ENCODE peak calls at places on chromosomes 3 and 15, in six cellular contexts. N is IMR-90, L is mesenchymal stem cell, P is neuronal stem cell, W is H9, D is H1. U is an unnamed sample.

GRCh38 chr3:108610651-108611050 is 21.1 kb downstream of the DZIP3 start:
- DNase-seq in L (no peak), P (no peak), D (no peak), W (no peak), N (no peak), U (no peak)

GRCh38 chr3:10558726-10559125 is 53.3 kb upstream of the ATP2B2 start:
- DNase-seq in N (no peak), P (no peak), D (no peak), L (no peak), W (no peak), U (no peak)

GRCh38 chr3:44048196-44048924 is 193.3 kb upstream of the TOPAZ1 start:
- DNase-seq in P (no peak), L (no peak), W (no peak), D (no peak), N (no peak), U (peak; percentile 57)

GRCh38 chr15:40333922-40334492 is 6.7 kb downstream of the CCDC9B start:
- DNase-seq in L (peak; percentile 96), W (no peak), D (no peak), P (no peak), N (peak; percentile 86), U (peak; percentile 24)

GRCh38 chr3:139353920-139354556 is 10.2 kb downstream of the MRPS22 start:
- DNase-seq in D (no peak), W (no peak), N (peak; percentile 71), L (peak; percentile 79), P (no peak), U (peak; percentile 14)

GRCh38 chr15:61157933-61158332 is 71.2 kb downstream of the RORA start:
- DNase-seq in P (no peak), W (no peak), L (no peak), D (no peak), N (no peak), U (no peak)

GRCh38 chr15:99994849-99995248 is 261.6 kb upstream of the LYSMD4 start:
- DNase-seq in L (no peak), N (no peak), D (no peak), W (no peak), P (peak; percentile 63), U (no peak)

GRCh38 chr15:98745650-98746374 is 97.5 kb downstream of the IGF1R start:
- DNase-seq in L (peak; percentile 38), W (no peak), P (no peak), D (no peak), N (peak; percentile 57), U (no peak)

GRCh38 chr15:78955355-78955754 is 10.5 kb upstream of the CTSH start:
- DNase-seq in L (no peak), P (no peak), W (no peak), D (no peak), N (no peak), U (no peak)

GRCh38 chr3:196177567-196177966 is 33.6 kb downstream of the ZDHHC19 start:
- DNase-seq in N (no peak), D (no peak), W (no peak), L (no peak), P (no peak), U (no peak)

GRCh38 chr3:99413504-99413903 is 224.9 kb upstream of the COL8A1 start:
- DNase-seq in D (no peak), W (no peak), N (peak; percentile 76), L (peak; percentile 61), P (no peak), U (peak; percentile 50)

GRCh38 chr3:79461129-79461792 is 306.5 kb downstream of the ROBO1 start:
- DNase-seq in L (no peak), W (no peak), D (no peak), N (no peak), P (no peak), U (no peak)

GRCh38 chr3:177646749-177647148 is 449.5 kb upstream of the TBL1XR1 start:
- DNase-seq in W (no peak), N (no peak), L (no peak), D (no peak), P (no peak), U (no peak)

GRCh38 chr3:197022405-197023231 is 7.0 kb downstream of the MELTF start:
- DNase-seq in N (no peak), P (no peak), W (peak; percentile 32), D (no peak), L (no peak), U (no peak)

GRCh38 chr3:153215971-153216370 is 53.9 kb downstream of the RAP2B start:
- DNase-seq in W (no peak), P (no peak), D (no peak), L (no peak), N (no peak), U (no peak)
- H4K91ac ChIP-seq in W (no peak overlapping the region), P (no peak overlapping the region), D (no peak overlapping the region), L (no peak overlapping the region), N (no peak overlapping the region), U (no peak overlapping the region)

DNA sequence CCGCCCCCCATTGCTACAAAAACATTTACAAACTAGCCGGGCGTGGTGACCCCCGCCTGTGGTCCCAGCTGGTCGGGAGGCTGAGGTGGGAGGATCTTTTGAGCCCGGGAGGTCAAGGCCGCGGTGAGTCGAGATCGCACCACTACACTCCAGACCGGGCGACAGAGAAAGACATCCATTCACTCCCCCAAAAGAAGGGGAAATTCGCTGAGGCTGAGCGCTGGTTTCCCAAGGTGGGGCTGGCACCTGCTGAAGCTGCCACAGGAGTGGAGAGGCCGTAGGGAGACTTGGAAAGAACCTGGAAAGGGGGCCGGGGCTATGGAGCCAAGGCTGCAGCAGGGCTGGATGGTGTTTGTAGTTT is 735 bp upstream of the CRTC3 start:
- DNase-seq in N (no peak), P (no peak), L (no peak), D (no peak), W (no peak), U (no peak)
- H3K4me2 ChIP-seq in N (peak overlapping the region; percentile 79), P (peak overlapping the region; percentile 94), L (peak overlapping the region; percentile 49), D (peak overlapping the region; percentile 49), W (peak overlapping the region; percentile 76), U (peak overlapping the region; percentile 99)

GRCh38 chr15:56042982-56043980 is 49.9 kb upstream of the NEDD4 start:
- DNase-seq in N (no peak), P (no peak), D (no peak), L (no peak), W (no peak), U (no peak)
- H2AFZ ChIP-seq in N (no peak overlapping the region), P (no peak overlapping the region), D (peak overlapping the region; percentile 55), L (no peak overlapping the region), W (no peak overlapping the region), U (no peak overlapping the region)

DNA sequence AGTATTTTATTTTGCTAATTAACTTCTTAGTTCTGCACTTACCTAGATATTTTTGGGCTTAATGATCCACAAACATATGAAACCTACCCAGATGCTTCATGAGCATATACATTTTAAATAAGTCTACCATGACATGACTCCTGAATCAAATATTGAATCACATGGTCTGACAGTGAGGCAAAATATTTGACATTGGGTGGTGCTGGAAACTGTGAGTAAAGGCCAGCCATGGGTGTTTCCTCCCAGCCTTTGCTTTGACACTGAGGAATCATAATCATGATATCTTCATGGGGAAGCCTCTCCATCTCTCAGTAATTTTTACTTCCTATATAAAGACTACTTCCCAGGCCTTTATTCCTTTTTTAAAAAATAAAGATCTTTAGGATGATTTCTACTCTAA is 22.8 kb upstream of the SSR3 start:
- DNase-seq in W (no peak), N (peak; percentile 9), D (no peak), P (no peak), L (no peak), U (peak; percentile 6)
- H4K91ac ChIP-seq in W (no peak overlapping the region), N (no peak overlapping the region), D (no peak overlapping the region), P (no peak overlapping the region), L (no peak overlapping the region), U (no peak overlapping the region)

U was measured in trophoblast cell.